ENCODE peak calls at places on chromosomes 12 and 14, in seven cellular contexts. J is fibroblast of mammary gland, B is colonic mucosa, N is BJ, W is ovary, K is psoas muscle, S is GM23338. L is an unnamed sample.
A peak's percentile ranks its signal among the peaks of the same experiment; 100 is the strongest.

GRCh38 chr14:26415618-26416123 is 182.2 kb downstream of the NOVA1 start:
- DNase-seq in J (peak; percentile 90), B (peak; percentile 34), N (no peak), W (peak; percentile 68), K (peak; percentile 20), S (no peak), L (peak; percentile 44)

GRCh38 chr14:98633380-98633779 is 638.6 kb downstream of the BCL11B start:
- DNase-seq in J (no peak), B (no peak), N (no peak), W (no peak), K (no peak), S (no peak), L (peak; percentile 1)

GRCh38 chr12:69511870-69512269 is 41.7 kb downstream of the FRS2 start:
- DNase-seq in J (no peak), B (no peak), N (no peak), W (no peak), K (no peak), S (no peak), L (no peak)

GRCh38 chr12:1666685-1667162 is 24.1 kb upstream of the ADIPOR2 start:
- DNase-seq in J (no peak), B (peak; percentile 73), N (no peak), W (no peak), K (no peak), S (no peak), L (no peak)

GRCh38 chr12:58487280-58488141 is 432.8 kb downstream of the LRIG3 start:
- DNase-seq in J (peak; percentile 45), B (no peak), N (peak; percentile 85), W (no peak), K (no peak), S (no peak), L (peak; percentile 71)

GRCh38 chr12:9669534-9669933 is at the start of gene CLEC2D:
- DNase-seq in J (no peak), B (no peak), N (no peak), W (no peak), K (no peak), S (no peak), L (no peak)

GRCh38 chr12:55780695-55781094 is 36.8 kb downstream of the SARNP start:
- DNase-seq in J (no peak), B (no peak), N (peak; percentile 24), W (no peak), K (no peak), S (no peak), L (no peak)

GRCh38 chr14:65012353-65012752 is 25.7 kb downstream of the FNTB start:
- DNase-seq in J (no peak), B (no peak), N (no peak), W (no peak), K (no peak), S (no peak), L (no peak)

GRCh38 chr12:131390408-131391100 is 320.3 kb upstream of the SFSWAP start:
- DNase-seq in J (no peak), B (no peak), N (no peak), W (no peak), K (no peak), S (peak; percentile 75), L (no peak)

GRCh38 chr12:53091756-53092155 is 5.7 kb upstream of the IGFBP6 start:
- DNase-seq in J (no peak), B (peak; percentile 9), N (no peak), W (peak; percentile 7), K (no peak), S (no peak), L (no peak)

GRCh38 chr12:114904254-114905003 is 220.5 kb upstream of the TBX3 start:
- DNase-seq in J (peak; percentile 86), B (no peak), N (no peak), W (no peak), K (no peak), S (no peak), L (peak; percentile 53)

GRCh38 chr14:50766338-50766886 is 64.5 kb downstream of the NIN start:
- DNase-seq in J (peak; percentile 57), B (no peak), N (no peak), W (no peak), K (no peak), S (no peak), L (no peak)

GRCh38 chr14:68951051-68951797 is 27.9 kb downstream of the ACTN1 start:
- DNase-seq in J (peak; percentile 99), B (peak; percentile 85), N (peak; percentile 76), W (peak; percentile 87), K (peak; percentile 87), S (no peak), L (peak; percentile 93)

GRCh38 chr12:114835031-114835430 is 151.1 kb upstream of the TBX3 start:
- DNase-seq in J (peak; percentile 83), B (no peak), N (peak; percentile 42), W (no peak), K (no peak), S (no peak), L (peak; percentile 64)

GRCh38 chr14:104685216-104685997 is 4.0 kb upstream of the INF2 start:
- DNase-seq in J (no peak), B (no peak), N (no peak), W (no peak), K (no peak), S (no peak), L (no peak)

GRCh38 chr14:46540986-46541385 is 110.6 kb downstream of the RPL10L start:
- DNase-seq in J (no peak), B (no peak), N (no peak), W (no peak), K (no peak), S (no peak), L (no peak)
- H3K4me3 ChIP-seq in J (no peak overlapping the region), B (no peak overlapping the region), N (no peak overlapping the region), W (no peak overlapping the region), K (no peak overlapping the region), S (no peak overlapping the region), L (no peak overlapping the region)

DNA sequence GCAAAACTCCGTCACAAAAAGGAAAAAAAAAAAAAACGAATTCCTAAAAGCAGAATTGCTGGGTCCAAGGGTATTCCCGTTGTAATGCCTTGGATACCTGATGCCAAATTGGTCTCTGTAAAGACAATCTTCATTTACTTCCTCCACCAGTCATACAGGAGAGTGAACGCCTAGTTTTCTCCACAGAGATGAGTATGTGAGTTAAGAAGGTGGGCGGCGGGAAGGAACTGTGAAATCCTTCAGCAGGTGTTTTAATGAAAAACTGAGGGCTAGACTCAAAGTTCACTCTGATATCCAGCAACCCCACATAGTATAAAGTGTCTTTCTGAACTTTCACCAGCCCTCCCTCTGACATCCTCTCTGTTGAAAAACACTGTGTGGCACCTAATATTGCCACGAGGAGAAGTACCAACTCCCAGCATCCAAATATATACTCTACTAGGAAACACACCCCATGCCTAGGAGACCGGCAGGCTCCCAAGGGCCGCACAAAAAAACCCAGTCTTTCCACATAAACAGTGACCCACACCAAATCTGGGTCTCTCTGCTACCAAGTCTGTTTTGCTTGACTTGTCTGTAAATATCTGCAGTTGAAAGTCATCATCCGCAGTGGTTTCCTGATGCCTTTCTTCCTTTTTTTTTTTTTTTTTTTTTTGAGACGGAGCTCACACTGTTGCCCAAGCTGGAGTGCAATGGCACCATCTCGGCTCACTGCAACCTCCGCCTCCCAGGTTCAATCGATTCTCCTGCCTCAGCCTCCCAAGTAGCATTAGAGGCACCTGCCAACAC is 30.3 kb upstream of the FOXN3 start:
- DNase-seq in J (no peak), B (no peak), N (no peak), W (peak; percentile 4), K (no peak), S (no peak), L (no peak)
- TF ChIP-seq CTCF in J (no peak), B (no peak), N (no peak), W (no peak), K (no peak), S (no peak), L (no peak)

GRCh38 chr12:74541074-74541473 is 3.4 kb downstream of the ATXN7L3B start:
- DNase-seq in J (no peak), B (no peak), N (no peak), W (no peak), K (no peak), S (peak; percentile 69), L (no peak)
- H3K4me3 ChIP-seq in J (no peak overlapping the region), B (no peak overlapping the region), N (no peak overlapping the region), W (no peak overlapping the region), K (peak overlapping the region; percentile 83), S (peak overlapping the region; percentile 87), L (no peak overlapping the region)

GRCh38 chr12:123907726-123908476 is 64.7 kb downstream of the CCDC92 start:
- DNase-seq in J (peak; percentile 42), B (peak; percentile 25), N (no peak), W (no peak), K (no peak), S (no peak), L (no peak)

GRCh38 chr12:123912415-123913385 is 59.9 kb downstream of the CCDC92 start:
- DNase-seq in J (no peak), B (no peak), N (no peak), W (no peak), K (no peak), S (no peak), L (no peak)

GRCh38 chr12:123910057-123910456 is 62.6 kb downstream of the CCDC92 start:
- DNase-seq in J (no peak), B (no peak), N (no peak), W (no peak), K (no peak), S (no peak), L (no peak)

GRCh38 chr12:123907021-123907420 is 65.6 kb downstream of the CCDC92 start:
- DNase-seq in J (no peak), B (no peak), N (no peak), W (no peak), K (no peak), S (no peak), L (no peak)

DNA sequence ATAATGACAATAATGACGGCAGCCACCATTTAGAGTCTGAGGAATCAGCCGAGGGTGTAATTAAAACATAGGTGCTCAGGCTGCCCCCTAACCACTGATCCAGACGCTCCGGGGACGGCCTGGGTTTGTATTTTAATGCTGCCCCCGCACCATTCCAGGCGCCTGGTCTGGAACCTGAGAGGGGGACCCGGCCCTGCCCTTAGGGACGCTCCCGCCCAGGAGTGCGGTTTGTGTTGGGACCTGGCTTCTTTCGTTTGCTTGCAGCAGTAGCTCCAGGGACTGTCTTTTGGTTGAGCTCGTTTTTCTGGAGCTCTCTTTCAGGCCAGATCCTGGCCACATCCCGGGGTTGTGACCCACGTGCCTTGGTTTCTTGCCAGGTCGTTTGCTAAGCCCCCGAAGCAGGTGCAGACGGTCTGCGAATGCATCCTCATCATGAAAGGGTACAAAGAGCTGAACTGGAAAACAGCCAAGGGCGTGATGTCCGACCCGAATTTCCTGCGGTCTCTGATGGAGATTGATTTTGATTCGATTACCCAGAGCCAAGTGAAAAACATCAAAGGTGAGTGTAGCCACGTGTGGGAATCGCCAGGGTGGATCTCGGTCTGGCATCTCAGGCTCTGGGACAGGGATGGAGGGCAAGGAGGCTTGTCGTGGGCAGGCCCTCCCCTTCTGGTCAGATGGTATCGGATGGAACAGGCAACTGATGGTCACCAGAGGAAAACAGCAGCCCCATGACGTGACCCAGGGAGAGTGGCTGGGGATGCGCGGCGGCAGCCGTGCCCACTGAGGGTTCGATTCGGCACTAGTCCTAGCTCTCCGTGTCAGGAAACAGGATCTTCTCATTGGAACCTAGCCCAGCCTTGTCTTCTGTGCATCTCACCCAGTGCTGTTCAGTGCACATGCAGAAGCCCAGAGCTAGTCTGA is 63.5 kb downstream of the CCDC92 start:
- DNase-seq in J (no peak), B (no peak), N (no peak), W (no peak), K (no peak), S (no peak), L (no peak)
- TF ChIP-seq CTCF in J (no peak), B (no peak), N (no peak), W (no peak), K (no peak), S (no peak), L (no peak)